ENCODE peak calls at places on chromosomes 13 and 19, in ten cellular contexts. O is T-helper 2 cell; E is hippocampal formation; N is skeletal muscle cell; X is Karpas-422; Q is GM04504; V is GM23248; M is GM20000; J is AG04449; P is activated CD8-positive, alpha-beta memory T cell treated with anti-CD3 and anti-CD28 coated beads for 4 hours. W is an unnamed sample.

GRCh38 chr19:33239223-33239975 is 13.7 kb upstream of the SLC7A10 start:
- DNase-seq in O (no peak), E (no peak), N (no peak), X (no peak), Q (no peak), V (no peak), M (no peak), J (no peak), P (no peak), W (no peak)

GRCh38 chr19:1474011-1474764 is 4.8 kb downstream of the C19orf25 start:
- DNase-seq in O (no peak), E (peak; percentile 55), N (no peak), X (no peak), Q (no peak), V (peak; percentile 69), M (no peak), J (no peak), P (no peak), W (no peak)

GRCh38 chr13:38703255-38703654 is 16.4 kb downstream of the FREM2 start:
- DNase-seq in O (no peak), E (no peak), N (no peak), X (no peak), Q (no peak), V (no peak), M (no peak), J (no peak), P (no peak), W (no peak)

GRCh38 chr13:76729690-76730089 is 156.5 kb downstream of the KCTD12 start:
- DNase-seq in O (no peak), E (no peak), N (no peak), X (no peak), Q (no peak), V (no peak), M (no peak), J (no peak), P (no peak), W (no peak)

GRCh38 chr13:42892760-42893159 is 99.3 kb downstream of the EPSTI1 start:
- DNase-seq in O (no peak), E (no peak), N (peak; percentile 54), X (no peak), Q (no peak), V (peak; percentile 76), M (no peak), J (no peak), P (no peak), W (no peak)

GRCh38 chr13:45015300-45015699 is 26.0 kb downstream of the GPALPP1 start:
- DNase-seq in O (no peak), E (no peak), N (peak; percentile 5), X (no peak), Q (no peak), V (peak; percentile 13), M (no peak), J (no peak), P (no peak), W (no peak)

GRCh38 chr13:66859934-66860867 is 369.9 kb downstream of the PCDH9 start:
- DNase-seq in O (no peak), E (no peak), N (no peak), X (no peak), Q (no peak), V (no peak), M (no peak), J (no peak), P (no peak), W (no peak)

GRCh38 chr13:73336789-73337188 is 278.0 kb downstream of the KLF5 start:
- DNase-seq in O (no peak), E (no peak), N (no peak), X (no peak), Q (no peak), V (no peak), M (no peak), J (no peak), P (no peak), W (no peak)

GRCh38 chr19:45322311-45322710 is 364 bp downstream of the CKM start:
- DNase-seq in O (no peak), E (no peak), N (no peak), X (no peak), Q (no peak), V (no peak), M (no peak), J (no peak), P (no peak), W (no peak)